ENCODE peak calls at places on chromosome 20, in four cellular contexts. F is right lobe of liver, K is psoas muscle, O is tibial artery. Q is an unnamed sample. For H3K4me1, the result is how much of the 10 kb centered on the place peaks cover.

GRCh38 chr20:38680492-38681118 is 43.7 kb upstream of the SLC32A1 start:
- DNase-seq in F (no peak), K (no peak), O (no peak), Q (no peak)

GRCh38 chr20:32685541-32686529 is 12.1 kb upstream of the C20orf203 start:
- DNase-seq in F (no peak), K (no peak), O (no peak), Q (peak)

GRCh38 chr20:57953638-57954037 is 243.8 kb upstream of the PMEPA1 start:
- DNase-seq in F (no peak), K (no peak), O (no peak), Q (no peak)

GRCh38 chr20:50050214-50050613 is 62.7 kb downstream of the UBE2V1 start:
- DNase-seq in F (no peak), K (no peak), O (no peak), Q (no peak)

GRCh38 chr20:53032021-53033001 is 60.2 kb downstream of the TSHZ2 start:
- DNase-seq in F (no peak), K (no peak), O (peak), Q (peak)

GRCh38 chr20:39070484-39071231 is 108.5 kb downstream of the DHX35 start:
- DNase-seq in F (no peak), K (no peak), O (no peak), Q (peak)

GRCh38 chr20:46635514-46636091 is 15.7 kb downstream of the SLC13A3 start:
- DNase-seq in F (no peak), K (no peak), O (no peak), Q (no peak)

GRCh38 chr20:40965671-40966070 is 63.0 kb upstream of the TOP1 start:
- DNase-seq in F (no peak), K (no peak), O (no peak), Q (no peak)

GRCh38 chr20:31757254-31757653 is 18.2 kb downstream of the TPX2 start:
- DNase-seq in F (no peak), K (no peak), O (no peak), Q (no peak)

GRCh38 chr20:57727863-57728262 is 18.0 kb upstream of the PMEPA1 start:
- DNase-seq in F (no peak), K (peak), O (no peak), Q (no peak)

GRCh38 chr20:51419236-51419635 is 123.3 kb downstream of the NFATC2 start:
- DNase-seq in F (no peak), K (no peak), O (no peak), Q (no peak)

GRCh38 chr20:9945406-9945805 is 89.4 kb upstream of the ANKEF1 start:
- DNase-seq in F (no peak), K (no peak), O (no peak), Q (peak)

GRCh38 chr20:8361008-8361652 is 229.1 kb downstream of the PLCB1 start:
- DNase-seq in F (no peak), K (no peak), O (no peak), Q (no peak)

GRCh38 chr20:47489448-47489872 is 12.2 kb upstream of the NCOA3 start:
- DNase-seq in F (no peak), K (peak), O (peak), Q (no peak)

GRCh38 chr20:11057624-11058023 is 383.8 kb upstream of the JAG1 start:
- DNase-seq in F (no peak), K (no peak), O (no peak), Q (no peak)

GRCh38 chr20:6940052-6940451 is 172.6 kb downstream of the BMP2 start:
- DNase-seq in F (no peak), K (no peak), O (no peak), Q (peak)

GRCh38 chr20:22346716-22347115 is 237.7 kb downstream of the FOXA2 start:
- DNase-seq in F (no peak), K (no peak), O (no peak), Q (peak)

GRCh38 chr20:58399926-58400325 is 10.9 kb downstream of the VAPB start:
- DNase-seq in F (no peak), K (no peak), O (no peak), Q (no peak)

GRCh38 chr20:38894091-38894847 is 31.9 kb upstream of the FAM83D start:
- DNase-seq in F (no peak), K (no peak), O (no peak), Q (no peak)

GRCh38 chr20:38764563-38765355 is 16.5 kb downstream of the ACTR5 start:
- DNase-seq in F (peak), K (no peak), O (peak), Q (peak)

GRCh38 chr20:57998981-57999464 is 229.4 kb downstream of the ANKRD60 start:
- DNase-seq in F (no peak), K (no peak), O (no peak), Q (no peak)

GRCh38 chr20:45752747-45753146 is 30.6 kb downstream of the SPINT4 start:
- DNase-seq in F (no peak), K (no peak), O (no peak), Q (no peak)

GRCh38 chr20:12970372-12970821 is 38.4 kb upstream of the SPTLC3 start:
- DNase-seq in F (no peak), K (no peak), O (no peak), Q (peak)

GRCh38 chr20:873875-874607 is 40.5 kb downstream of the FAM110A start:
- DNase-seq in F (no peak), K (no peak), O (no peak), Q (no peak)

GRCh38 chr20:31968299-31969126 is 562 bp downstream of the XKR7 start:
- DNase-seq in F (peak), K (peak), O (peak), Q (no peak)

DNA sequence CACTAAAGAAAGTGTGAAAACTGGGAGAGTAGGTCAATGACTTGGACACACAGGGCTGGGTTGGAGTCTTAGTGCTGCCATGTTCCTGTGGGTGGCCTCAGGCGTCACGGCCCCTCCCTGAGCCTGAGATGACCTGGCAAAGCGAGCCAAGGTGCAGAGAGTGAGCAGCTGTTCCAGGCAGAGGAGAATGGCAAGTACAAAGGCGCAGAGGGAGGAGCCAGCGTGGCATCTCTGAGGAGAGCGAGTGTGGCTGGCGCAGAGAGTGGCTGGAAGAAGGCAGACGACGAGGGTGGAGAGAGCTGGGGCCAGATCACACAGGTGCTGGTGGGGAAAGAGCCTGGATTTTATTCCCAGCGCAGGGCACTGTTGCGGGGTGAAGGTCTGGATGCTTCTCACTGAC is 20.6 kb upstream of the CHMP4B start:
- DNase-seq in F (no peak), K (peak), O (no peak), Q (no peak)
- H3K27ac ChIP-seq in F (no peak), K (no peak), O (no peak), Q (no peak)

GRCh38 chr20:20694591-20694990 is 17.9 kb downstream of the RALGAPA2 start:
- DNase-seq in F (no peak), K (no peak), O (no peak), Q (no peak)
- H3K4me1 ChIP-seq in F (under half), K (half or more), O (under half), Q (under half)

DNA sequence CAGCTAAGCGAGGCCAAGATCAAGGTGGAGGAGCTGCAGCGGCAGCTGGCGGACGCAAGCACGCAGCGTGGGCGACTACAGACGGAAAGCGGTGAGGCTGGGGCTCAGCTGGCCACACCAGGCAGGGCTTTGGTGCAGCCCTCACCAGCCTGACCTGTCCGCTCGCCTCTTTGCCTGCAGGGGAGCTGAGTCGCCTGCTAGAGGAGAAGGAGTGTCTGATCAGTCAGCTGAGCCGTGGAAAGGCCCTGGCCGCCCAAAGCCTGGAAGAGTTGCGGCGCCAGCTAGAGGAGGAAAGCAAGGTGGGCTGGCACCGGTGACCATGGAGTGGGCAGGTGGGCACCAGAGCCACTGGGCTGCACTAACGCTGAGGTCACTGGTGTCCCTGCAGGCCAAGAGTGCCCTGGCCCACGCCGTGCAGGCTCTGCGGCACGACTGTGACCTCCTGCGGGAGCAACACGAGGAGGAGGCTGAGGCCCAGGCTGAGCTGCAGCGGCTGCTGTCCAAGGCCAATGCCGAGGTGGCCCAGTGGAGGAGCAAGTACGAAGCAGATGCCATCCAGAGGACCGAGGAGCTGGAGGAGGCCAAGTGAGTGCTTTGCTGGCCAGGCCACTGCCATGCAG is 42.8 kb downstream of the MYH7B start:
- DNase-seq in F (no peak), K (no peak), O (no peak), Q (no peak)
- TF ChIP-seq CTCF in F (no peak), K (no peak), O (no peak), Q (peak)

DNA sequence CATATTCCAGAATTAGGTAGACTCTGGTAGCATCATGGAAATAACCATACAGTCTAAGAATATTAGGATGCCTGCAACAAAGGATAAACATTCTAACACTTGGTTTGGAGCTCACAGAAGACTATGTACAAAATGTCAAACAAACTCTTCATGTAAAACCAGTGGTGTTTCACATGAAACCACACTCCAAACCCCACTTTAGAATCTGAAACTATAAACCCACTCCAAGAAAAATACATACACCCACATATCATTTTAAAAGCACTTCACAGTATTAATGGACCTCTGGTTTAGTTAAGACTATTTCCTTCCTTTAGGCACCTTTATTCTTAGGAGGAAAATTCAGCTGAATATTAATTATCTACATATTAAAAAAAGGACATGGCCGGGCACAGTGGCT is 10.5 kb downstream of the AURKA start:
- DNase-seq in F (no peak), K (no peak), O (no peak), Q (no peak)
- H3K27ac ChIP-seq in F (no peak), K (no peak), O (no peak), Q (no peak)

DNA sequence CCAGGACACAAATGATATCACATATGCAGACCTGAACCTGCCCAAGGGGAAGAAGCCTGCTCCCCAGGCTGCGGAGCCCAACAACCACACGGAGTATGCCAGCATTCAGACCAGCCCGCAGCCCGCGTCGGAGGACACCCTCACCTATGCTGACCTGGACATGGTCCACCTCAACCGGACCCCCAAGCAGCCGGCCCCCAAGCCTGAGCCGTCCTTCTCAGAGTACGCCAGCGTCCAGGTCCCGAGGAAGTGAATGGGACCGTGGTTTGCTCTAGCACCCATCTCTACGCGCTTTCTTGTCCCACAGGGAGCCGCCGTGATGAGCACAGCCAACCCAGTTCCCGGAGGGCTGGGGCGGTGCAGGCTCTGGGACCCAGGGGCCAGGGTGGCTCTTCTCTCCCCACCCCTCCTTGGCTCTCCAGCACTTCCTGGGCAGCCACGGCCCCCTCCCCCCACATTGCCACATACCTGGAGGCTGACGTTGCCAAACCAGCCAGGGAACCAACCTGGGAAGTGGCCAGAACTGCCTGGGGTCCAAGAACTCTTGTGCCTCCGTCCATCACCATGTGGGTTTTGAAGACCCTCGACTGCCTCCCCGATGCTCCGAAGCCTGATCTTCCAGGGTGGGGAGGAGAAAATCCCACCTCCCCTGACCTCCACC is 42.2 kb downstream of the SIRPA start:
- DNase-seq in F (peak), K (no peak), O (no peak), Q (no peak)
- H3K4me1 ChIP-seq in F (under half), K (half or more), O (under half), Q (under half)

GRCh38 chr20:48928832-48929725 is 7.6 kb downstream of the ARFGEF2 start:
- DNase-seq in F (no peak), K (no peak), O (no peak), Q (no peak)
- TF ChIP-seq CTCF in F (no peak), K (no peak), O (no peak), Q (no peak)

GRCh38 chr20:63943007-63943807 is 13.0 kb downstream of the UCKL1 start:
- DNase-seq in F (peak), K (peak), O (no peak), Q (no peak)
- H3K27ac ChIP-seq in F (no peak), K (peak), O (no peak), Q (no peak)

DNA sequence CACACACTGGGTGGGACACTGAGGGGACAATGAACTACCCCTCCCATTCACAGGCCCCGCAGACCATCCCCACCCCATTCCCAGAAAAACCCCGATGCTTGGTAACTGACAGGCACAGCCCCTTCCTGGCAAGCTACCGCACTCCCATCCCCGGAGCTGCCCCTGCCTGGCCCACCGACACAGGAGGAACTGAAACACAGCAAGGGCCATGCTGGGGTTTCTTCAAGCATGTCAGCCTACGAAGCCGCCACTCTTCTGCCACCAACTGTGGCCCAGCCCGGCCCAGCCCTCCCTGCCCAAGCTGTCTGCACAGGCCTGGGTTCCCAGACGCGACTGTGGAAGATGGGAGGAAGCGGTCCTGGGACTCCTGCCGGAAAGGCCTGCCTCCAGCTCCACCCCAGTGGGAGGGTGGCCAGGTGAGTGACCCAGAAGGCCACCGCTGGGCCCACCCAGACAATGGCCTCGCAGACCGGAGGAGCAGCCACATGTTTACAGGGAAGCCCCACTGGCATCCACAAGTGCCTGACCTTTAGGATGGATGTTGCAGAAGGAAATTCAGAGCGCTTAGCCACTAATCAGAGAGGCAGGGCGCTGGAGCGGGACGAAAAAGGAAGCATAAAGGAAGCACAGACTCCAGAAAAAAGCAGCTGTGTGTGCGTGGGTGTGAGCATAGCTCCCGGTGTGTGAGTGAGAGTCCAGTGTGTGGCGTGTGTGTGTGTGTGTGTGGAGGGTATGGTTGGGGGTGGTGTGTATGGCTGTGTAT is 91.5 kb downstream of the PRND start:
- DNase-seq in F (peak), K (no peak), O (no peak), Q (no peak)
- H3K4me1 ChIP-seq in F (under half), K (under half), O (under half), Q (under half)

DNA sequence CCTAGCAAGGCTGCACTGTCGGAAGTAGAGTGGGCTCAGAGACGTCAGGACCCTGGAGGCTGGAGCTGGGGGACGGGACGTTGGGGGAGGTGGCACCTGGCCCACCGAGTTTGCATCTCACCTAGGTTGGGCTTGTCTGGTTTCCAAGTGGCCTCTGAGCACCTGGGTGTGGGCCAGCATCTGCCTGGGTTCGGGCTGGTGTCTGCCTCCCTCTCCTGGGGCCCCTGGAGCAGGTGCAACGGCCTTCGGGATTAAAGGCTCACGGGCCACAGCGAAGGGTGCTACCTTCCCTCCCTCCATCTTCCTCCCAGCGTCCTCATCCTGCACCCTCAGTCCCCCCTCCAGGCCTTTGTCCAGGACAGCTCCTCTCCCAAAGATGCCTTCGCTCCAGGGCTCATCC is 6.0 kb downstream of the HRH3 start:
- DNase-seq in F (no peak), K (no peak), O (no peak), Q (no peak)
- TF ChIP-seq CTCF in F (no peak), K (no peak), O (no peak), Q (peak)

Q was measured in foreskin keratinocyte.